ENCODE peak calls at places on chromosomes 3 and 15, in seven cellular contexts. C is stomach, B is OCI-LY7, O is astrocyte of the cerebellum, L is brain microvascular endothelial cell, T is fibroblast of lung, H is AG09309. S is an unnamed sample.
A peak's percentile ranks its signal among the peaks of the same experiment; 100 is the strongest.

GRCh38 chr3:63864008-63864871 is 573 bp downstream of the ATXN7 start:
- DNase-seq in C (peak; percentile 56), B (peak; percentile 57), O (no peak), L (no peak), T (no peak), H (no peak), S (no peak)

GRCh38 chr3:53156368-53156834 is 4.6 kb upstream of the PRKCD start:
- DNase-seq in C (no peak), B (no peak), O (no peak), L (no peak), T (peak; percentile 16), H (no peak), S (no peak)

GRCh38 chr3:129838086-129838485 is 55.4 kb downstream of the TMCC1 start:
- DNase-seq in C (no peak), B (no peak), O (no peak), L (no peak), T (peak; percentile 25), H (no peak), S (no peak)

GRCh38 chr3:44771424-44772098 is 10.0 kb downstream of the KIF15 start:
- DNase-seq in C (no peak), B (no peak), O (no peak), L (no peak), T (no peak), H (no peak), S (no peak)

GRCh38 chr15:84684092-84684491 is 26.1 kb upstream of the NMB start:
- DNase-seq in C (no peak), B (no peak), O (peak; percentile 65), L (peak; percentile 93), T (peak; percentile 63), H (no peak), S (no peak)

GRCh38 chr3:152719264-152719663 is 115.7 kb upstream of the P2RY1 start:
- DNase-seq in C (no peak), B (no peak), O (peak; percentile 35), L (no peak), T (peak; percentile 49), H (no peak), S (peak; percentile 6)

GRCh38 chr15:45307230-45307924 is 55.3 kb downstream of the SLC28A2 start:
- DNase-seq in C (no peak), B (peak; percentile 33), O (peak; percentile 72), L (peak; percentile 11), T (peak; percentile 73), H (peak; percentile 27), S (peak; percentile 11)

GRCh38 chr3:48445277-48445882 is 1.2 kb upstream of the ATRIP start:
- DNase-seq in C (no peak), B (no peak), O (no peak), L (no peak), T (no peak), H (no peak), S (no peak)

GRCh38 chr3:175150812-175151411 is 291.8 kb downstream of the NAALADL2 start:
- DNase-seq in C (no peak), B (no peak), O (peak; percentile 16), L (no peak), T (peak; percentile 41), H (no peak), S (no peak)

GRCh38 chr3:134345202-134345601 is 29.0 kb downstream of the AMOTL2 start:
- DNase-seq in C (no peak), B (no peak), O (no peak), L (no peak), T (no peak), H (no peak), S (no peak)

GRCh38 chr15:42010434-42010833 is 10.4 kb downstream of the PLA2G4E start:
- DNase-seq in C (no peak), B (peak; percentile 9), O (no peak), L (no peak), T (peak; percentile 3), H (no peak), S (no peak)

GRCh38 chr3:36677331-36678007 is 86.9 kb downstream of the DCLK3 start:
- DNase-seq in C (no peak), B (no peak), O (peak; percentile 79), L (peak; percentile 97), T (peak; percentile 98), H (peak; percentile 76), S (no peak)

GRCh38 chr15:81394609-81395008 is 20.6 kb upstream of the TMC3 start:
- DNase-seq in C (no peak), B (no peak), O (no peak), L (no peak), T (peak; percentile 22), H (no peak), S (no peak)

GRCh38 chr15:74172751-74173544 is 562 bp upstream of the ISLR start:
- DNase-seq in C (peak; percentile 34), B (no peak), O (peak; percentile 23), L (no peak), T (peak; percentile 35), H (no peak), S (no peak)

GRCh38 chr15:74174966-74175270 is 1.4 kb downstream of the ISLR start:
- DNase-seq in C (no peak), B (no peak), O (no peak), L (no peak), T (no peak), H (no peak), S (no peak)

GRCh38 chr15:74174216-74174965 is 881 bp downstream of the ISLR start:
- DNase-seq in C (no peak), B (no peak), O (no peak), L (no peak), T (no peak), H (no peak), S (no peak)

GRCh38 chr15:74171965-74172541 is 1.5 kb upstream of the ISLR start:
- DNase-seq in C (no peak), B (no peak), O (no peak), L (no peak), T (no peak), H (no peak), S (no peak)

DNA sequence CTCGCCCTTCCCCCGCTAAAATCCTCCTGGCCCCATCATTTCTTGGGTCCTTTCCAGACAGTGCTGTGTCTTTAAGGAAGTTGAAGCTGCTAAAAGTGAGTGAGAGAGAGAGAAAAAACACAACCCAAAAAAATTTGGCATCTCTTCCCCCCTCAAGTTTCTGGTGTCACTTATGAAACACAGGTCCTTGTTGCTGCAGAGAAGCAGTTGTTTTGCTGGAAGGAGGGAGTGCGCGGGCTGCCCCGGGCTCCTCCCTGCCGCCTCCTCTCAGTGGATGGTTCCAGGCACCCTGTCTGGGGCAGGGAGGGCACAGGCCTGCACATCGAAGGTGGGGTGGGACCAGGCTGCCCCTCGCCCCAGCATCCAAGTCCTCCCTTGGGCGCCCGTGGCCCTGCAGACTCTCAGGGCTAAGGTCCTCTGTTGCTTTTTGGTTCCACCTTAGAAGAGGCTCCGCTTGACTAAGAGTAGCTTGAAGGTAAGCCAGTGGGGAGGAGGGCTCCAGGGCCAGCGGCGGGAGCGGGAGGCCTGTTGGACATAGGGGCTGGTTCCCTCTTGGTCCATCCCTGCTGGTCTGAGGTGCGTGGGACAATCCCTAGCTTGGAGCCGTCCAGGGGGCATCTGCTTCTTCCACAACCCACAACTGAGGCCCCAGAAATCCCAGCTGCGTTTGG is at the start of gene ISLR:
- DNase-seq in C (no peak), B (no peak), O (peak; percentile 15), L (no peak), T (peak; percentile 34), H (peak; percentile 51), S (no peak)
- H3K4me3 ChIP-seq in C (peak within 1 kb of the TSS; percentile 40), B (no peak within 1 kb of the TSS), O (peak within 1 kb of the TSS; percentile 20), L (no peak within 1 kb of the TSS), T (peak within 1 kb of the TSS; percentile 17), H (peak within 1 kb of the TSS; percentile 49), S (no peak within 1 kb of the TSS)

DNA sequence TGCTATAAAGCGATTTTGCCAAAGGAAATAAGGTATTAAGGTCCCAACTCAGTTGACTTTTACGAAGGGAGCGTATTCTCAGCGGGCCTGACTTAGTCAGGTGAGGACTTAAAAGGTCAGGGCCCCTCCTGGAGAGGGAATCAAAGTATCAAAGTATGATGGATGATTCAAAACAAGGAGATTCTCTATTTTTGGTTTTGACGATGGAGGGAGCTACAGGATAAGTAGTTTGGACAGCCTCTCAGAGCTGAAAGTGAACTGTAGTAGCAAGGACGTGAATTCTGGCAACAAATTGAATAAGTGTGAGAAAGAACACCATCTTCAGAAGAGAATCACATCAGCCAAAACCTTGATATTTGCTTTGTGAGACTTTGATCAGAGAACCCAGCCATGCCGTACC is 1186.5 kb downstream of the SI start:
- DNase-seq in C (no peak), B (no peak), O (no peak), L (no peak), T (no peak), H (no peak), S (no peak)
- TF ChIP-seq CTCF in C (no peak), B (no peak), O (no peak), L (no peak), T (no peak), H (no peak), S (no peak)

GRCh38 chr3:154240235-154240634 is 84.1 kb downstream of the DHX36 start:
- DNase-seq in C (no peak), B (no peak), O (no peak), L (no peak), T (no peak), H (no peak), S (no peak)

GRCh38 chr3:154236331-154236730 is 88.0 kb downstream of the DHX36 start:
- DNase-seq in C (no peak), B (no peak), O (no peak), L (no peak), T (no peak), H (no peak), S (no peak)

GRCh38 chr3:154235330-154235729 is 89.0 kb downstream of the DHX36 start:
- DNase-seq in C (no peak), B (no peak), O (no peak), L (peak; percentile 6), T (peak; percentile 69), H (no peak), S (no peak)
- H3K4me3 ChIP-seq in C (no peak overlapping the region), B (no peak overlapping the region), O (no peak overlapping the region), L (no peak overlapping the region), T (no peak overlapping the region), H (no peak overlapping the region), S (no peak overlapping the region)

GRCh38 chr15:78387678-78388077 is 47.5 kb downstream of the CRABP1 start:
- DNase-seq in C (no peak), B (no peak), O (no peak), L (no peak), T (no peak), H (no peak), S (no peak)

GRCh38 chr15:78382114-78382886 is 42.1 kb downstream of the CRABP1 start:
- DNase-seq in C (peak; percentile 1), B (no peak), O (no peak), L (no peak), T (no peak), H (no peak), S (no peak)

GRCh38 chr15:78388865-78389264 is 48.7 kb downstream of the CRABP1 start:
- DNase-seq in C (peak; percentile 14), B (no peak), O (no peak), L (no peak), T (no peak), H (no peak), S (no peak)

GRCh38 chr15:78389356-78389755 is 48.7 kb upstream of the IREB2 start:
- DNase-seq in C (peak; percentile 10), B (no peak), O (no peak), L (no peak), T (peak; percentile 6), H (peak; percentile 34), S (no peak)

DNA sequence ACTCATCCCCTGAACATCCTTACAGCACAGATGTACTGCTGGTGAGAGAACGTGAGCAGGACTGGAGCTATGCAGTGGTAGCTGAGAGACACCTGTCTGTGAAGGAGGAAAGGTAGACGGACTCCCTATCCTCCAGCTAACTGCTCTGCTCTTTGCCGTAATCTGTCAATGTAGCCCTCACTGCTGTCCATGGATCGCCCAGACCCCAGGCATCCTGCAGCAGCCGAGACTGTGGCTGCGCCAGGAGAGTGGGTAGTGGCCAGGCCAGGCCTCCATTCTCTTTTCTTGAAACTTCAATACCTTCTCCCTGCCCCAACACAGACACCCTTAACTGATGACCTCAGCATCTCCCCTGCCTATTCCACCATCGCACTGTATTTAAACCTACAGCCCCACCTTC is 44.5 kb downstream of the CRABP1 start:
- DNase-seq in C (peak; percentile 11), B (no peak), O (no peak), L (no peak), T (no peak), H (no peak), S (no peak)
- TF ChIP-seq CTCF in C (no peak), B (no peak), O (no peak), L (no peak), T (no peak), H (no peak), S (no peak)

S was measured in HFF-Myc.